ENCODE peak calls at places on chromosomes 3 and 15, in four cellular contexts. K is activated T-cell treated with anti-CD3 and anti-CD28 coated beads for 1 hour; Q is stimulated activated CD4-positive, alpha-beta T cell treated with anti-CD3 and anti-CD28 coated beads, Interleukin-1b, Interleukin-23, amount 100 ng/mL, for 24 hours; C is substantia nigra. N is an unnamed sample.
A peak's percentile ranks its signal among the peaks of the same experiment; 100 is the strongest.

GRCh38 chr15:39692464-39693327 is 89.9 kb downstream of the FSIP1 start:
- DNase-seq in C (peak; percentile 52), Q (no peak), K (no peak), N (no peak)

GRCh38 chr3:197791120-197792018 is at the start of gene LRCH3:
- DNase-seq in C (peak; percentile 84), K (peak; percentile 78), Q (peak; percentile 72), N (peak; percentile 92)

GRCh38 chr3:194212869-194213320 is 76.9 kb downstream of the HES1 start:
- DNase-seq in K (no peak), Q (no peak), C (no peak), N (no peak)

GRCh38 chr3:41684802-41685740 is 276.8 kb downstream of the ULK4 start:
- DNase-seq in K (no peak), C (no peak), Q (no peak), N (no peak)

GRCh38 chr3:43222594-43222993 is 63.7 kb upstream of the SNRK start:
- DNase-seq in C (no peak), Q (no peak), K (no peak), N (no peak)

GRCh38 chr3:61381745-61382392 is 130.6 kb upstream of the FHIT start:
- DNase-seq in Q (no peak), C (no peak), K (no peak), N (no peak)

GRCh38 chr15:69303337-69304175 is 4.8 kb downstream of the PAQR5 start:
- DNase-seq in C (no peak), Q (no peak), K (no peak), N (no peak)

GRCh38 chr15:81940467-81941451 is 105.1 kb downstream of the MEX3B start:
- DNase-seq in C (no peak), Q (no peak), K (no peak), N (no peak)

GRCh38 chr3:157840513-157840912 is 265.7 kb downstream of the SHOX2 start:
- DNase-seq in Q (no peak), C (no peak), K (no peak), N (no peak)

GRCh38 chr3:117790256-117790987 is 1080.8 kb downstream of the TUSC7 start:
- DNase-seq in K (no peak), C (no peak), Q (no peak), N (no peak)

GRCh38 chr3:150495563-150496168 is 50.6 kb downstream of the SERP1 start:
- DNase-seq in K (no peak), Q (no peak), C (no peak), N (no peak)

GRCh38 chr3:186035277-186035676 is 73.6 kb downstream of the ETV5 start:
- DNase-seq in Q (no peak), C (no peak), K (no peak), N (no peak)

GRCh38 chr15:75068748-75069147 is 45.4 kb downstream of the PPCDC start:
- DNase-seq in Q (no peak), K (no peak), C (no peak), N (no peak)

GRCh38 chr15:40328176-40328575 is 4.7 kb downstream of the INAFM2 start:
- DNase-seq in K (no peak), Q (no peak), C (no peak), N (no peak)

GRCh38 chr3:114454592-114455251 is 160.9 kb downstream of the TIGIT start:
- DNase-seq in Q (no peak), K (no peak), C (peak; percentile 29), N (no peak)

GRCh38 chr15:84973492-84974460 is 7.9 kb upstream of the PDE8A start:
- DNase-seq in K (no peak), C (no peak), Q (no peak), N (no peak)

GRCh38 chr3:105979961-105980360 is 111.1 kb upstream of the CBLB start:
- DNase-seq in C (no peak), K (no peak), Q (no peak), N (no peak)

GRCh38 chr15:83323296-83323711 is 38.8 kb upstream of the BNC1 start:
- DNase-seq in K (no peak), Q (no peak), C (no peak), N (no peak)

GRCh38 chr3:157063926-157064325 is 96.0 kb downstream of the CCNL1 start:
- DNase-seq in K (no peak), C (no peak), Q (no peak), N (no peak)

GRCh38 chr3:68059628-68060027 is 405.2 kb upstream of the SUCLG2 start:
- DNase-seq in C (no peak), Q (no peak), K (no peak), N (no peak)

GRCh38 chr3:9666704-9667445 is 17.6 kb downstream of the MTMR14 start:
- DNase-seq in C (no peak), Q (no peak), K (no peak), N (no peak)

GRCh38 chr3:123778991-123779622 is 105.0 kb downstream of the MYLK start:
- DNase-seq in Q (no peak), C (peak; percentile 57), K (no peak), N (no peak)

GRCh38 chr3:13358051-13358450 is 62.1 kb downstream of the NUP210 start:
- DNase-seq in Q (no peak), K (no peak), C (no peak), N (no peak)

GRCh38 chr15:36177590-36178281 is 401.7 kb upstream of the CDIN1 start:
- DNase-seq in K (no peak), Q (no peak), C (no peak), N (no peak)

GRCh38 chr3:26353052-26353451 is 269.5 kb upstream of the LRRC3B start:
- DNase-seq in Q (no peak), C (no peak), K (no peak), N (no peak)